ENCODE peak calls at places on chromosomes 11 and 22, in six cellular contexts. J is choroid plexus epithelial cell, D is RWPE1, V is A549, U is dorsolateral prefrontal cortex, A is stomach. F is an unnamed sample.

GRCh38 chr11:75478690-75479597 is 45.9 kb upstream of the KLHL35 start:
- DNase-seq in J (no peak), V (no peak), A (no peak), U (no peak), D (no peak), F (no peak)

GRCh38 chr11:64561984-64562722 is 28.9 kb upstream of the SLC22A12 start:
- DNase-seq in V (no peak), A (no peak), J (no peak), U (no peak), D (no peak), F (peak)

GRCh38 chr22:40557972-40558371 is 78.5 kb downstream of the MRTFA start:
- DNase-seq in A (no peak), D (no peak), V (no peak), J (no peak), U (no peak), F (no peak)

GRCh38 chr22:20407829-20408228 is 13.9 kb downstream of the ZNF74 start:
- DNase-seq in U (no peak), D (no peak), V (no peak), A (no peak), J (no peak), F (no peak)

GRCh38 chr22:31583861-31584485 is 78.0 kb downstream of the PISD start:
- DNase-seq in J (peak), V (no peak), U (no peak), D (no peak), A (no peak), F (no peak)

GRCh38 chr22:40482886-40483285 is 112.5 kb downstream of the SGSM3 start:
- DNase-seq in U (no peak), V (no peak), D (no peak), A (no peak), J (no peak), F (no peak)

GRCh38 chr11:87934182-87934581 is 241.1 kb downstream of the RAB38 start:
- DNase-seq in V (no peak), U (no peak), J (no peak), D (no peak), A (no peak), F (no peak)

GRCh38 chr11:110200241-110200640 is 96.2 kb downstream of the RDX start:
- DNase-seq in J (peak), V (no peak), U (no peak), A (no peak), D (no peak), F (no peak)

GRCh38 chr11:119093951-119094815 is 7.5 kb downstream of the DPAGT1 start:
- DNase-seq in U (no peak), A (peak), J (peak), V (no peak), D (no peak), F (no peak)

GRCh38 chr11:843818-844692 is 1.4 kb downstream of the TSPAN4 start:
- DNase-seq in D (peak), U (no peak), J (peak), A (peak), V (peak), F (no peak)

GRCh38 chr11:73577496-73577917 is 20.4 kb downstream of the FAM168A start:
- DNase-seq in D (no peak), U (no peak), A (no peak), V (no peak), J (peak), F (no peak)

GRCh38 chr11:35232961-35233360 is 94.0 kb downstream of the CD44 start:
- DNase-seq in J (no peak), A (no peak), D (no peak), V (no peak), U (no peak), F (no peak)

GRCh38 chr11:103024086-103024485 is 67.9 kb downstream of the DCUN1D5 start:
- DNase-seq in U (no peak), J (peak), D (no peak), A (no peak), V (no peak), F (no peak)

GRCh38 chr22:20425821-20426615 is 11.6 kb downstream of the SCARF2 start:
- DNase-seq in A (no peak), V (no peak), J (no peak), U (no peak), D (no peak), F (peak)

GRCh38 chr11:70785372-70785771 is 387.0 kb downstream of the CTTN start:
- DNase-seq in A (no peak), U (no peak), V (no peak), D (no peak), J (no peak), F (no peak)

GRCh38 chr11:26992031-26992541 is 1.8 kb upstream of the FIBIN start:
- DNase-seq in V (no peak), U (no peak), A (no peak), J (peak), D (peak), F (no peak)

GRCh38 chr11:12914401-12914912 is 94.7 kb upstream of the RASSF10 start:
- DNase-seq in J (peak), A (no peak), D (peak), V (peak), U (peak), F (no peak)

GRCh38 chr11:134949716-134950115 is 537.7 kb upstream of the B3GAT1 start:
- DNase-seq in D (no peak), U (no peak), V (no peak), J (no peak), A (no peak), F (no peak)

DNA sequence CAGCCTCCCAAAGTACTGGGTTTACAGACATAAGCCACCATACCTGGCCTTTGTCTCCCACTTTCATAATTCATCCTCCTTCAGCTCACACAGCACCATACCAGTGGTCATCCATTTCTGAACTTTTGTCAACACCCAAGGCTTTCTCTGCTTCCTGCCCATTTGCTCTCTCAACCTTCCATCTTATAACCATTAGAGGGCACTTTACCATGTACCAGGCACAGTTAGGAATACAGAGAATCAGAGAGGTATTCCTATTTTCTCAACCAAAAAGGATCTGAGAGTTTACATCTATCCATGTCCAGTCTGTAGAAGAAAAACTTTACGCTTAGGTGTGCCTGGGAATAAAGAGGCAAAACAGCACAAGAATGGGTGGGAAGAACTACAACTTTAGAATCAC is 397.6 kb downstream of the BUD13 start:
- DNase-seq in J (no peak), V (no peak), U (no peak), A (no peak), D (no peak), F (no peak)
- TF ChIP-seq CTCF in J (no peak), V (no peak), U (no peak), A (no peak), D (no peak), F (no peak)

DNA sequence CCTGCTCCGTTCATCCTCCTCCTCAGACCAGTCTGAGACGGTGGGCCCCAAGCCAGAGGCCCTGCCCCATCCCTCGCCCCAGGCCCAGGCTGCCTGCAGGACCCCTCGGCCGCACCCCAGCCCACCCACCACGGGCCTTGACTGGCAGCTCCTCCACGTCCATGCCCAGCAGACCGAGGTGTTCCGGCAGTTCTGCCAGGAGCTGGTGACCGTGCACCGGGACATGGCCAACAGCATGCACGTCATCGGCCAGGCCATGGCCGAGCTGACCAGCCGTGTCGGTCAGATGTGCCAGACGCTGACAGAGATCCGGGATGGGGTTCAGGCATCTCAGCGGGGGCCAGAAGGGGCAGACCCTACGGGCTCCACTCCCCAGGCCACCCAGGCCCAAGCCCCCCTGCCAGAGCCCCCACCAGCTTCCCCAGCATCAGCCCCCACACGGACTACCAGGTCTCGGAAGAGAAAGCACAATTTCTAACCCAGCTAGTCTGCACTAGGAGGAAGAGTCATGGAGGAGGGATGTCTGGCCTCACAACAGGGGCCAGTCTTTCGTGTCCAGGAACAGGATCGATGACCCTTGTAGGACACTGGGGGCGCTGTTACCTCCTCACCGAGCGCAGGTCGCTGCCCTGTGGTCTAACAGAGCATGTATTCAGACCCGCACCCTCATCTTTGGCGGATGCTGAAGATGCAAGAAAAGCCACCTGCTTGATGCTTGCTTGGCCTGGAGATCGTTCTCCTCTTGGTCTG is 66.3 kb downstream of the PRDM11 start:
- DNase-seq in U (no peak), D (no peak), A (no peak), V (peak), J (no peak), F (no peak)
- TF ChIP-seq CTCF in U (no peak), D (no peak), A (no peak), V (peak), J (peak), F (peak)

GRCh38 chr11:95378106-95378505 is 147.1 kb upstream of the SESN3 start:
- DNase-seq in D (no peak), V (no peak), J (no peak), A (no peak), U (no peak), F (no peak)
- TF ChIP-seq CTCF in D (no peak), V (no peak), J (no peak), A (no peak), U (no peak), F (no peak)

GRCh38 chr11:111298466-111299110 is at the start of gene POU2AF3:
- DNase-seq in A (no peak), D (no peak), U (no peak), J (no peak), V (no peak), F (no peak)

GRCh38 chr11:111300569-111300968 is 2.2 kb downstream of the POU2AF3 start:
- DNase-seq in J (no peak), U (no peak), V (no peak), D (no peak), A (no peak), F (no peak)

GRCh38 chr11:111301004-111301839 is 2.9 kb downstream of the POU2AF3 start:
- DNase-seq in U (no peak), D (no peak), J (no peak), V (no peak), A (peak), F (no peak)

GRCh38 chr11:111297696-111298095 is 650 bp upstream of the POU2AF3 start:
- DNase-seq in A (no peak), J (no peak), V (no peak), D (no peak), U (no peak), F (no peak)

GRCh38 chr11:111299111-111300026 is 1.0 kb downstream of the POU2AF3 start:
- DNase-seq in D (peak), J (peak), U (peak), V (peak), A (peak), F (no peak)
- TF ChIP-seq CTCF in D (peak), J (peak), U (peak), V (peak), A (no peak), F (peak)

F was measured in chondrocyte.